ENCODE peak calls at places on chromosomes 11 and 22, in six cellular contexts. B, J, Q, V, H and M are unnamed samples.

GRCh38 chr11:30106782-30107181 is 90.0 kb upstream of the KCNA4 start:
- DNase-seq in V (no peak), B (no peak), Q (no peak), H (no peak), J (no peak), M (no peak)

GRCh38 chr22:46233231-46233630 is 16.9 kb downstream of the CDPF1 start:
- DNase-seq in V (no peak), H (peak; percentile 59), B (no peak), J (no peak), Q (peak; percentile 29), M (no peak)

GRCh38 chr11:94926698-94927237 is 46.6 kb downstream of the CWC15 start:
- DNase-seq in Q (peak; percentile 94), B (no peak), H (no peak), J (no peak), V (peak; percentile 55), M (no peak)

GRCh38 chr11:130415719-130416536 is 12.5 kb downstream of the ADAMTS8 start:
- DNase-seq in Q (peak; percentile 22), B (no peak), J (no peak), V (no peak), H (no peak), M (no peak)

GRCh38 chr11:19958218-19958617 is 202.1 kb downstream of the DBX1 start:
- DNase-seq in B (no peak), Q (no peak), V (no peak), H (no peak), J (no peak), M (no peak)

GRCh38 chr22:48643066-48643731 is 1184.5 kb downstream of the BRD1 start:
- DNase-seq in B (no peak), J (no peak), V (no peak), H (no peak), Q (no peak), M (no peak)

GRCh38 chr11:47616726-47617416 is 22.7 kb upstream of the C1QTNF4 start:
- DNase-seq in B (no peak), J (peak; percentile 85), H (peak; percentile 30), Q (peak; percentile 85), V (peak; percentile 65), M (no peak)

GRCh38 chr22:29511126-29511854 is 31.3 kb downstream of the NEFH start:
- DNase-seq in J (no peak), Q (no peak), V (no peak), H (no peak), B (no peak), M (no peak)

GRCh38 chr22:40665312-40665711 is 14.0 kb upstream of the MCHR1 start:
- DNase-seq in Q (peak; percentile 85), B (no peak), H (no peak), J (no peak), V (no peak), M (no peak)

GRCh38 chr11:74417860-74418508 is 19.8 kb upstream of the PGM2L1 start:
- DNase-seq in Q (peak; percentile 14), V (no peak), H (peak; percentile 11), B (no peak), J (no peak), M (no peak)

GRCh38 chr11:34650528-34650927 is 29.6 kb downstream of the EHF start:
- DNase-seq in Q (peak; percentile 22), V (no peak), J (no peak), B (peak; percentile 83), H (no peak), M (peak; percentile 89)

GRCh38 chr11:80846979-80847378 is 1406.1 kb upstream of the TENM4 start:
- DNase-seq in B (no peak), H (no peak), Q (no peak), J (no peak), V (no peak), M (no peak)

GRCh38 chr22:39244496-39245129 is at the start of gene PDGFB:
- DNase-seq in Q (no peak), B (no peak), V (peak; percentile 61), J (peak; percentile 79), H (no peak), M (no peak)

GRCh38 chr11:2390871-2391662 is 9.5 kb upstream of the TSSC4 start:
- DNase-seq in J (no peak), Q (peak; percentile 78), V (no peak), B (no peak), H (peak; percentile 27), M (no peak)

DNA sequence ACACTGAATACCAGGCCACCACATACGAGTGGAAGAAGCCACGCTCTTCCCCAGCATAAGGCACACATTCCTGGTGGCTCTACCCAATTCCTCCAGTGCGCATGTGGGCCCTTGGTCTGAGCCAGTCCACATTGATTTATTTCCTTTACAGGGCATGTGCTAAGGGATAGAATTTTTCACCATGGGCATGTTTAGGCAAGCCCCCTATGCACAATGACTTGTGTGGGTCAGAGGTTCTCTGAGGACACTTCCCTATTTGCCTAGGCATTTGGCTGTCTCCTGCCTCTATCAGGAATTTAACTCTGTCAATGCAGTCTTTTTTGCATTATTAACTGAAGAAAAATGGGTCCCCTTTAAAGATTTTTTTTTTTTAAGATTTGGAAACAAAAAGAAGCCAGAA is 718.1 kb downstream of the NTM start:
- DNase-seq in J (no peak), H (no peak), Q (no peak), B (no peak), V (no peak), M (no peak)
- H3K4me1 ChIP-seq in J (no peaks in the 10 kb centered on the region), H (no peaks in the 10 kb centered on the region), Q (peaks cover 3% of the 10 kb centered on the region), B (no peaks in the 10 kb centered on the region), V (no peaks in the 10 kb centered on the region), M (no peaks in the 10 kb centered on the region)

GRCh38 chr11:67354314-67355022 is 1.1 kb upstream of the POLD4 start:
- DNase-seq in V (peak; percentile 90), J (peak; percentile 86), Q (peak; percentile 98), H (no peak), B (no peak), M (no peak)
- H3K4me3 ChIP-seq in V (no peak overlapping the region), J (peak overlapping the region; percentile 88), Q (no peak overlapping the region), H (no peak overlapping the region), B (no peak overlapping the region), M (no peak overlapping the region)

GRCh38 chr22:20238567-20239062 is 29.5 kb downstream of the RTN4R start:
- DNase-seq in B (peak; percentile 38), V (peak; percentile 33), Q (no peak), J (peak; percentile 95), H (peak; percentile 82), M (peak; percentile 57)
- H3K4me1 ChIP-seq in B (peaks cover 32% of the 10 kb centered on the region), V (peaks cover 3% of the 10 kb centered on the region), Q (peaks cover 3% of the 10 kb centered on the region), J (peaks cover 6% of the 10 kb centered on the region), H (peaks cover 63% of the 10 kb centered on the region), M (peaks cover 68% of the 10 kb centered on the region)

DNA sequence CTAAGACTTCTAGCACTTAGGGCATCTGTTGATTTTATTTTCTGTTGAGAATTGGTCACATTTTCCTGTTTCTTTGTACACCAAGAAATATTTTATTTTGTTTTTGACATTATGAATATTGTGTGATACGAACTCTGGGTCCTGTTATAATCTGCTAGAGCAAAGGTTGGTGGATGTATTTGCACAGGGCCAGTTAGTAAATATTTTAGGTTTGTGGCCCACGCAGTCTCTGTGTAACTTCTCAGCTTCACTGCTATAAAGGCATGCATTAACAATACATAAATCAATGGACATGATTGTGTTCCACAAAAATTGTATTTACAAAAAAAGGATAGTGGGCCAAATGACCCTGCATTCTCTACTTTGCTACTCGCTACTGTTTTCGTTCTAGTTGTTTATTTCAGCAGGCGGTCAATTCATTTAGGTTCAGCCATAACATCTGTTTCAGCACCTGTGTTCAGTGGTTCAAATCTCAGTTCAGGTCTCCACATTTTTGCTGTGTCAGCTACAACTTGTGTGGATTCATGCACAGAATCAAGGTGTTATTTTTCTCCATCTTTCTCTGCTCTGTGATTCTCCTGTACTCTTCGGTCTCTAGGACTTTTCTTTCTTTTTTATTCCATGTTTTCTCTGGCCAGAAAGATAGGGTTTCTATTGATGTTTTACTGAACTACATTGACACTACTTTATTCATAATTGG is 786.2 kb downstream of the ETS1 start:
- DNase-seq in B (no peak), J (no peak), Q (no peak), H (no peak), V (no peak), M (no peak)
- H3K4me3 ChIP-seq in B (no peak overlapping the region), J (no peak overlapping the region), Q (no peak overlapping the region), H (no peak overlapping the region), V (no peak overlapping the region), M (no peak overlapping the region)

GRCh38 chr22:25497269-25497668 is 67.2 kb upstream of the GRK3 start:
- DNase-seq in H (no peak), B (no peak), V (no peak), J (no peak), Q (peak; percentile 63), M (no peak)
- H3K4me1 ChIP-seq in H (no peaks in the 10 kb centered on the region), B (no peaks in the 10 kb centered on the region), V (no peaks in the 10 kb centered on the region), J (no peaks in the 10 kb centered on the region), Q (peaks cover 4% of the 10 kb centered on the region), M (no peaks in the 10 kb centered on the region)

DNA sequence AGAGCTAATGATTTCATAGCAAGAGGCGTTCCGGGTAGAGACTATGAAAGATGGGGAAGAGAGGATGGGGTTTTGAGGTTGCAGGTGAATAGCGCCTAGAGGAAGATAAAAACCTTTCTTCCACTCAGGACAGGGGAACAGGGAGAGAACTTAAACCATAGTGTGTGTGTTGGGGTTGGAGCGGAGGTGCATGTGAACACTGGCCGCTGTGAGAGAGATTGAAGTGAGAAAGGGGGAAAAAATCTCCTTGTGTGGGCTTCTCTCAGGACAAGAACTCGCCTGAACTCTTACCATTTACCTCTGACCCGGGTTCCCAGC is 3.4 kb downstream of the BSX start:
- DNase-seq in H (no peak), B (no peak), V (no peak), J (no peak), Q (no peak), M (no peak)
- H3K4me3 ChIP-seq in H (no peak overlapping the region), B (no peak overlapping the region), V (no peak overlapping the region), J (no peak overlapping the region), Q (no peak overlapping the region), M (no peak overlapping the region)